ENCODE peak calls at places on chromosomes 1 and 21, in six cellular contexts. Z is SK-N-SH, N is esophagus muscularis mucosa, E is Panc1, Y is ovary, V is brain microvascular endothelial cell. A is an unnamed sample.

GRCh38 chr1:8350914-8351684 is 33.2 kb downstream of the SLC45A1 start:
- DNase-seq in Z (no peak), N (no peak), E (no peak), Y (peak), V (no peak), A (peak)

GRCh38 chr1:196955926-196956325 is 12.4 kb downstream of the CFHR2 start:
- DNase-seq in Z (no peak), N (no peak), E (no peak), Y (no peak), V (no peak), A (no peak)

GRCh38 chr1:44819594-44820327 is 11.4 kb downstream of the BTBD19 start:
- DNase-seq in Z (peak), N (no peak), E (peak), Y (peak), V (peak), A (no peak)

GRCh38 chr1:20472860-20473711 is 12.9 kb downstream of the CAMK2N1 start:
- DNase-seq in Z (peak), N (no peak), E (no peak), Y (peak), V (no peak), A (peak)

GRCh38 chr1:206021796-206022365 is 1.8 kb downstream of the CTSE start:
- DNase-seq in Z (no peak), N (no peak), E (no peak), Y (no peak), V (peak), A (no peak)

GRCh38 chr1:31782766-31783410 is 18.7 kb upstream of the ADGRB2 start:
- DNase-seq in Z (no peak), N (no peak), E (no peak), Y (no peak), V (no peak), A (no peak)

GRCh38 chr1:219020386-219020785 is 153.3 kb upstream of the LYPLAL1 start:
- DNase-seq in Z (no peak), N (no peak), E (no peak), Y (no peak), V (no peak), A (no peak)

GRCh38 chr1:218351617-218352438 is 6.7 kb downstream of the TGFB2 start:
- DNase-seq in Z (peak), N (no peak), E (no peak), Y (no peak), V (peak), A (no peak)

GRCh38 chr21:44892536-44893277 is 19.2 kb upstream of the PTTG1IP start:
- DNase-seq in Z (peak), N (no peak), E (no peak), Y (no peak), V (peak), A (peak)

GRCh38 chr1:4309676-4310320 is 344.6 kb upstream of the AJAP1 start:
- DNase-seq in Z (no peak), N (no peak), E (no peak), Y (no peak), V (no peak), A (no peak)

GRCh38 chr1:235102993-235103411 is 25.6 kb downstream of the TOMM20 start:
- DNase-seq in Z (no peak), N (no peak), E (no peak), Y (no peak), V (no peak), A (no peak)

GRCh38 chr1:19445417-19446342 is 39.7 kb downstream of the CAPZB start:
- DNase-seq in Z (peak), N (no peak), E (no peak), Y (peak), V (no peak), A (no peak)

GRCh38 chr1:19443321-19443720 is 42.0 kb downstream of the CAPZB start:
- DNase-seq in Z (no peak), N (no peak), E (no peak), Y (no peak), V (no peak), A (no peak)

GRCh38 chr1:19442150-19443096 is 42.9 kb downstream of the CAPZB start:
- DNase-seq in Z (no peak), N (no peak), E (no peak), Y (no peak), V (no peak), A (no peak)

GRCh38 chr1:19447550-19447949 is 37.8 kb downstream of the CAPZB start:
- DNase-seq in Z (no peak), N (no peak), E (no peak), Y (no peak), V (no peak), A (no peak)

DNA sequence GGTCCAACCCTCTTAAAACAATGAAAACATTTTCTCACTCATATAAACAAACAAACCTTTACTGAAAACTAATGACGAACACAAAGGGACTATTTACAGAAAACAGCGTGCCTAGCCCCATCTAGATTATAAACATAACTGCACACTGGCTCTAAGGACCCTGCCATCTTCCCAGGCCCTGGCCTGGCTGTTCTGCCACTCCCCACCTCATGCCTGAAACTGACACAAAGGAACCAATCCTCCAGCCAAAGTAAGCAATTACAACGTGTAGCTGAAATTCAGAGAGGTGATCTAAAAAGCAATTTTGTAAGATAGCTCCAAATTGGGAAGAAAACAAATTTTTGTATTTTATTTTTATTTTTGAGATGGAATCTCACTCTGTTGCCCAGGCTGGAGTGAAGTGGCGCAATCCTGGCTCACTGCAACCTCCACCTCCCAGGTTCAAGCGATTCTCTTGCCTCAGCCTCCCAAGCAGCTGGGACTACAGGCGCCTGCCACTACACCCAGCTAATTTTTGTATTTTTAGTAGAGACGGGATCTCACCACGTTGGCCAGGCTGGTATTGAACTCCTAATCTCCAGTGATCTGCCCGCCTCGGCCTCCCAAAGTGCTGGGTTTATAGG is 40.8 kb downstream of the CAPZB start:
- DNase-seq in Z (no peak), N (no peak), E (no peak), Y (no peak), V (no peak), A (no peak)
- H3K27ac ChIP-seq in Z (no peak), N (peak), E (peak), Y (peak), V (no peak), A (peak)

GRCh38 chr1:11142618-11143391 is 43.1 kb upstream of the EXOSC10 start:
- DNase-seq in Z (no peak), N (no peak), E (no peak), Y (no peak), V (no peak), A (no peak)
- H3K27ac ChIP-seq in Z (no peak), N (no peak), E (peak), Y (no peak), V (no peak), A (no peak)

GRCh38 chr1:242430956-242431355 is 93.5 kb downstream of the PLD5 start:
- DNase-seq in Z (no peak), N (no peak), E (no peak), Y (no peak), V (no peak), A (no peak)
- H3K27ac ChIP-seq in Z (no peak), N (no peak), E (no peak), Y (no peak), V (no peak), A (no peak)

DNA sequence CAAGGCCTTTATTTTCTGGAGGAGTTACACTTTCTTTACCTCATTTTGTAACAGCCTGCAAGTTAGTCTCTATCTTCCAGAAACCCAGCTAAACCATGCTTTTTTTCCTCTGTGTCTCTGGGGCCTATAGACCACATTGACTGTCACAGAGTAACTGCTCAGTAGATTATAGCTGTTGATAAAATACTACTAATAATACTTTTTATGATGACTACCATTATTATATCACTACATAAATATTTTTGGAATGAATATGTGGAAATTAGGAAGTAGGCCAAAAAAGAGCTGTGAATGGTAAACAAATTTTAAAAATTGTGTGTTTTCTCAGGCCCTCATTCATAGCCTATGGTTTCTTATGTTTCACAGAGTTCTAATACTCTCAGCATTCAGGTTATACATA is 233.1 kb upstream of the USP24 start:
- DNase-seq in Z (no peak), N (no peak), E (no peak), Y (no peak), V (no peak), A (no peak)
- H3K27ac ChIP-seq in Z (peak), N (no peak), E (no peak), Y (no peak), V (no peak), A (no peak)

DNA sequence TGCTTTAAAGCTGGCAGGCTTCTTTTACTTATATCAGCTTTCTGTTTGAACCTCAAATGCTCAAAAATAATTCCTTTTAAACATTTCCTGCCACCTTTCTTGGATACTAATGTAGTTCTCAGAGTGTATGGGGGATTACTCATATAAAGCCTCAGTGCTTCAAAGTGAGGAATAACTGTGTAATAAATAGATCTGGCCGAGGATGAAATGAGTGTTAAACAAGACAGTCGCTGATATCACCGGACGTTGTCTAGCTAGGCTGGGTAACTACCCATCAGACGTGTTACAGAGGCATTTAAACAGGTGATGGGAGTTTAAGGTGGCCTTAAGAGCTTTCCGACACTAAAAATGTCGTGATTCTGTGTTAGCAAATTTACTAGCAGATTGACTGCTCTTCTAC is 53.1 kb downstream of the VANGL2 start:
- DNase-seq in Z (no peak), N (no peak), E (no peak), Y (no peak), V (no peak), A (no peak)
- H3K27ac ChIP-seq in Z (no peak), N (no peak), E (no peak), Y (no peak), V (no peak), A (no peak)

GRCh38 chr1:154416496-154417337 is 11.6 kb downstream of the IL6R start:
- DNase-seq in Z (no peak), N (no peak), E (no peak), Y (no peak), V (no peak), A (no peak)

GRCh38 chr1:154419620-154420020 is 14.5 kb downstream of the IL6R start:
- DNase-seq in Z (no peak), N (peak), E (no peak), Y (peak), V (peak), A (peak)

GRCh38 chr1:154418898-154419619 is 13.9 kb downstream of the IL6R start:
- DNase-seq in Z (no peak), N (no peak), E (no peak), Y (no peak), V (no peak), A (no peak)

GRCh38 chr1:154417338-154417608 is 12.1 kb downstream of the IL6R start:
- DNase-seq in Z (no peak), N (no peak), E (no peak), Y (no peak), V (no peak), A (no peak)

GRCh38 chr1:154418062-154418897 is 13.1 kb downstream of the IL6R start:
- DNase-seq in Z (peak), N (no peak), E (peak), Y (peak), V (no peak), A (no peak)
- H3K27ac ChIP-seq in Z (peak), N (peak), E (peak), Y (peak), V (no peak), A (peak)

DNA sequence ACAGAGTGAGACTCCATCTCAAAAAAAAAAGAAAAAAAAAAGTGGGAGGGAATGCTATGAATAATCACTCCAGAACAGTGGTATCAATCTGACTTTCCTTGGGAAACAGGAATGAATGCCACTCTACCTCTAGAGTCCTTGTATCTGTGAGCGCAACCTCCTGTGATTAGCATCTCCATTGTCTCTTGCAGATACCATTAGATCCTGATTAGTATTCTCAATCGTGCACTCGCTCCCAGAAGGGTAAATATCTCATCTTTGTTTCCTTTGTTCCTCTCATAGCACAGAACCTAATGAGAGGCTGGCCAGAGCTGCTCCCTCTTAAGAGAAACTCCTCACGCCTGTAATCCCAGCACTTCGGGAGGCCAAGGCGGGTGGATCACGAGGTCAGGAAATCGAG is 184.4 kb upstream of the KCNK2 start:
- DNase-seq in Z (no peak), N (no peak), E (no peak), Y (no peak), V (no peak), A (no peak)
- H3K27ac ChIP-seq in Z (no peak), N (no peak), E (no peak), Y (no peak), V (no peak), A (no peak)

DNA sequence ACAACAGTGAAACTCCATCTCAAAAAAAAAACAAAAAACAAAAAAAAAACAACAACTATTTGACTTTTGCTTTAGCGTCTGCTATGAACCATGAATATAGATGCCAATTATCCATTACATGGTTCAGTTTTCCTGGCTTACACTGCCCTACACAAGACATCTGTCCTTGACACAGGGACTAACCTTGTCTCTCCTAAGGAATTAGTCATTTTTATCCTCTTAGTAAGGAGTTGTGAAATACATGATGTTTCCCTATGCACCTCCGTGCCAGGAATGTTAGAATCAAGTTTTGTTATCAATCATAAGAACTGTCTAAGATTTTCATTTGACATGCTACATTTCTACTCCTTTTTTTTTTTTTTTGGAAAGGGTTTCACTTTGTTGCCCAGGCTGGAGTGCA is 241.8 kb downstream of the KIF26B start:
- DNase-seq in Z (no peak), N (no peak), E (no peak), Y (no peak), V (no peak), A (no peak)
- H3K27ac ChIP-seq in Z (no peak), N (no peak), E (no peak), Y (no peak), V (no peak), A (no peak)

DNA sequence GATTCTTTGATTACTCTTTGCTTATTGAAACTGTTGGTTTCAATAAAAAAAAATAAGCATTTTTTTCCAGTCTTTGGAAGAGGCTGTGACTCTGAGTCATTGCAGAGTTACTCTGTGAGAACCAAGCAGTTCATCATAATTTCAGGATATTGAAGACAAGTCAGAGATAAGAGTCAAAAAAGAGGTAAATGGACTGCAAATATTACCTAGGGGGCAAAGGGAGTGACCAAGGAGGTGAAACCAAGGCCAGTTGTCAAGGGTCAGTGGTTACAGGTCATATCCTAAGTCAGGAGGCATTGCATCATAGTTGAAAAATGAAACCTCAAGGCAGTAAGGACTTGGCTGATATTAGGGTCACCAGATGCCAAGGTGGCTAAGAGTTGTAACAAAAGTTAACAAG is 597.1 kb upstream of the USP24 start:
- DNase-seq in Z (no peak), N (no peak), E (no peak), Y (no peak), V (no peak), A (no peak)
- H3K27ac ChIP-seq in Z (no peak), N (no peak), E (no peak), Y (no peak), V (no peak), A (no peak)

A was measured in substantia nigra.